ENCODE peak calls at places on chromosome 2, in four cellular contexts. One of them, this sample, is unnamed. For H3K36me3 and H3K9me3, the result is how much of the 10 kb centered on the place peaks cover.

GRCh38 chr2:71157124-71157802 is 26.8 kb downstream of the MPHOSPH10 start:
- DNase-seq in Peyer's patch: peak
- DNase-seq in body of pancreas: peak
- DNase-seq in CD8-positive, alpha-beta T cell: peak
- DNase-seq in this sample: peak

GRCh38 chr2:106065268-106065982 is 128.7 kb downstream of the UXS1 start:
- DNase-seq in Peyer's patch: no peak
- DNase-seq in body of pancreas: peak
- DNase-seq in CD8-positive, alpha-beta T cell: no peak
- DNase-seq in this sample: peak

GRCh38 chr2:158973111-158973510 is 4.7 kb downstream of the TANC1 start:
- DNase-seq in Peyer's patch: no peak
- DNase-seq in body of pancreas: no peak
- DNase-seq in CD8-positive, alpha-beta T cell: no peak
- DNase-seq in this sample: no peak

GRCh38 chr2:128236491-128237035 is 82.1 kb downstream of the HS6ST1 start:
- DNase-seq in Peyer's patch: no peak
- DNase-seq in body of pancreas: no peak
- DNase-seq in CD8-positive, alpha-beta T cell: no peak
- DNase-seq in this sample: no peak

GRCh38 chr2:239244625-239245024 is 156.2 kb downstream of the HDAC4 start:
- DNase-seq in Peyer's patch: no peak
- DNase-seq in body of pancreas: no peak
- DNase-seq in CD8-positive, alpha-beta T cell: no peak
- DNase-seq in this sample: no peak

GRCh38 chr2:157459486-157459885 is 15.6 kb upstream of the CYTIP start:
- DNase-seq in Peyer's patch: no peak
- DNase-seq in body of pancreas: no peak
- DNase-seq in CD8-positive, alpha-beta T cell: no peak
- DNase-seq in this sample: no peak

GRCh38 chr2:222835823-222836151 is 25.0 kb upstream of the ACSL3 start:
- DNase-seq in Peyer's patch: no peak
- DNase-seq in body of pancreas: no peak
- DNase-seq in CD8-positive, alpha-beta T cell: no peak
- DNase-seq in this sample: no peak

GRCh38 chr2:101949304-101949703 is 42.5 kb upstream of the IL1R2 start:
- DNase-seq in Peyer's patch: no peak
- DNase-seq in body of pancreas: no peak
- DNase-seq in CD8-positive, alpha-beta T cell: no peak
- DNase-seq in this sample: no peak

DNA sequence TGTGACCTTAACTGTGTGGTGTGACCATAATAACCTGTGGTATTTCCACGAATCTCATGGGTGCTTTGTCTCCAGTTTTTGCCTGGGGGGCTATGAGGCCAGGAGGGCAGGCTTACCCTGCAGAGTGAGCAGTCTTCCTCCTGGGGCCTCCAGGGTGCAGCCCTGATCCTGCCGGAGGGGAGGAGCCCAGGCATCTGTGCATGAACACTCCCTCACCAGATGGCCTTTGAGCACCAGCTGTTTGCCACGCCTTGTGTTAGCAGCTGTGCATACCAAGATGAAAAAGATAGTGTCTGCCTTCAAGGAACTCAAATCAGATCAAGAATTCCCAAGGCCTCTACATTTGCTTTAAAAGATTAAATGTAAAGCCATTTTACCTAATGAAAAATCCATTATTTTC is 75.0 kb upstream of the RBM44 start:
- DNase-seq in Peyer's patch: peak
- DNase-seq in body of pancreas: no peak
- DNase-seq in CD8-positive, alpha-beta T cell: no peak
- DNase-seq in this sample: no peak
- TF ChIP-seq CTCF in Peyer's patch: peak
- TF ChIP-seq CTCF in body of pancreas: no peak
- TF ChIP-seq CTCF in CD8-positive, alpha-beta T cell: no peak
- TF ChIP-seq CTCF in this sample: no peak

GRCh38 chr2:203733683-203734082 is 27.2 kb downstream of the CD28 start:
- DNase-seq in Peyer's patch: no peak
- DNase-seq in body of pancreas: no peak
- DNase-seq in CD8-positive, alpha-beta T cell: no peak
- DNase-seq in this sample: no peak
- H3K36me3 ChIP-seq in Peyer's patch: under half
- H3K36me3 ChIP-seq in body of pancreas: under half
- H3K36me3 ChIP-seq in CD8-positive, alpha-beta T cell: under half
- H3K36me3 ChIP-seq in this sample: under half

GRCh38 chr2:38202713-38203454 is 126.9 kb upstream of the CYP1B1 start:
- DNase-seq in Peyer's patch: no peak
- DNase-seq in body of pancreas: no peak
- DNase-seq in CD8-positive, alpha-beta T cell: no peak
- DNase-seq in this sample: no peak
- H3K9me3 ChIP-seq in Peyer's patch: under half
- H3K9me3 ChIP-seq in body of pancreas: under half
- H3K9me3 ChIP-seq in CD8-positive, alpha-beta T cell: under half
- H3K9me3 ChIP-seq in this sample: under half

GRCh38 chr2:173075781-173076556 is at the start of gene MAP3K20:
- DNase-seq in Peyer's patch: peak
- DNase-seq in body of pancreas: peak
- DNase-seq in CD8-positive, alpha-beta T cell: peak
- DNase-seq in this sample: peak
- TF ChIP-seq CTCF in Peyer's patch: peak
- TF ChIP-seq CTCF in body of pancreas: peak
- TF ChIP-seq CTCF in CD8-positive, alpha-beta T cell: no peak
- TF ChIP-seq CTCF in this sample: peak

GRCh38 chr2:10796703-10797102 is 15.9 kb downstream of the PDIA6 start:
- DNase-seq in Peyer's patch: no peak
- DNase-seq in body of pancreas: no peak
- DNase-seq in CD8-positive, alpha-beta T cell: no peak
- DNase-seq in this sample: no peak
- H3K36me3 ChIP-seq in Peyer's patch: under half
- H3K36me3 ChIP-seq in body of pancreas: under half
- H3K36me3 ChIP-seq in CD8-positive, alpha-beta T cell: under half
- H3K36me3 ChIP-seq in this sample: under half

GRCh38 chr2:150142561-150142960 is 344.9 kb downstream of the RND3 start:
- DNase-seq in Peyer's patch: no peak
- DNase-seq in body of pancreas: no peak
- DNase-seq in CD8-positive, alpha-beta T cell: no peak
- DNase-seq in this sample: no peak
- H3K9me3 ChIP-seq in Peyer's patch: under half
- H3K9me3 ChIP-seq in body of pancreas: under half
- H3K9me3 ChIP-seq in CD8-positive, alpha-beta T cell: under half
- H3K9me3 ChIP-seq in this sample: under half

DNA sequence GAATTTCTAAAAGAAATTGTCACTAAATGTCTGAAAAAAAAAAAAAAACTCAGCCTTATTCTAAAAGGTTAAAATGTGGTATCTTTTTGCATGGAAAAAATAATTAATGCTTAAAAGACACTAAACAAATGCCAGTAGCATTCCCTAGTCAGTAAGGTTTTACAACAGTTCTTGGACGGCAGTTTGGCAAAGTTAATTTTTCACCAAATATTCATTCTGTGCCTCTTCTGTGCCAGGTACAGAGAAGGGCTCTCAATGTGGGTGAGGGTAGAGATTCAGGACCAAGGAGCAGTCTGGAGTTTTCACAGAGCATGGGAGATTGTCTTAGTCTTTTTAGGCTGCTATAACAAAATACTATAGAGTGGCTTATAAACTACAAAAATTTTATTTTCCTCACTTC is 6.0 kb upstream of the CCDC93 start:
- DNase-seq in Peyer's patch: no peak
- DNase-seq in body of pancreas: no peak
- DNase-seq in CD8-positive, alpha-beta T cell: no peak
- DNase-seq in this sample: no peak
- TF ChIP-seq CTCF in Peyer's patch: no peak
- TF ChIP-seq CTCF in body of pancreas: no peak
- TF ChIP-seq CTCF in CD8-positive, alpha-beta T cell: no peak
- TF ChIP-seq CTCF in this sample: no peak

DNA sequence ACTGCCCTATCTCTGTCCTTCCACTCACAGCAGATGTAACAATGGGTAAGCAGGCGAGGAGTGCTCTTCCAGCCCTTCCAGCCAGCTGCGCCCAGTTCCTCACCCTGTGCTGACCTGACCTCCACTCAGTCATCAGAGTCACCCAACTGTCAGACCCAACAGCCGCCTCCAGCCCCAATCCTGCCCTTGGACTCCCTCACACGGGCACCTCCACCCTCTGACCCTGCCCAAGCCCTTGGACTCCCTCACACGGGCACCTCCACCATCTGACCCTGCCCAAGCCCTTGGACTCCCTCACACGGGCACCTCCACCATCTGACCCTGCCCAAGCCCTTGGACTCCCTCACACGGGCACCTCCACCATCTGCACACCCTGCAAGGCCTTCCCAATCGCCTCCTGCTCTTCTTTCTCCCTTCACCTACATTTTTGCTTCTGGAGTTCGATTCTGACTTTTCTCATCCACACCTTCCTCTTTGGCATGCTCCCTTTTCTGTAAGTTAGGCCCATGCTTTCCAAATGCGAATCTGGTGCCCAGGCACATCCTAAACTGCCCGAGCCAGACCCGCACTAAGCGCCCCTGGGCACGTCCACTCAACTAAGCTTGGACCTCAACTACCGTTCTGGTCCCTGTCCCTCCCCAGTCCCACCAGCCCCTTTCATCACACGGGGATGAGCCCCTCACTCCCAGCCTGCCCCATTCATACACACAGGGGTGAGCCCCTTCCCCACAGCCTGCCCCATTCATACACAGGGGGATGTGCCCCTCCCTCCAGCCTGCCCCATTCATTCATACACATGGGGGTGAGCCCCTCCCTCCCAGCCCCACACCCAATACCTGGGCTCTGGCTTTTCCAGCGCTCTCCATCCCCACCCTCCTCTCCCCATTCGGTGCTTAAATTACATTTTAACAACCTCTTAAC is 15.8 kb downstream of the EIPR1 start:
- DNase-seq in Peyer's patch: no peak
- DNase-seq in body of pancreas: no peak
- DNase-seq in CD8-positive, alpha-beta T cell: no peak
- DNase-seq in this sample: no peak
- H3K36me3 ChIP-seq in Peyer's patch: under half
- H3K36me3 ChIP-seq in body of pancreas: under half
- H3K36me3 ChIP-seq in CD8-positive, alpha-beta T cell: under half
- H3K36me3 ChIP-seq in this sample: under half

DNA sequence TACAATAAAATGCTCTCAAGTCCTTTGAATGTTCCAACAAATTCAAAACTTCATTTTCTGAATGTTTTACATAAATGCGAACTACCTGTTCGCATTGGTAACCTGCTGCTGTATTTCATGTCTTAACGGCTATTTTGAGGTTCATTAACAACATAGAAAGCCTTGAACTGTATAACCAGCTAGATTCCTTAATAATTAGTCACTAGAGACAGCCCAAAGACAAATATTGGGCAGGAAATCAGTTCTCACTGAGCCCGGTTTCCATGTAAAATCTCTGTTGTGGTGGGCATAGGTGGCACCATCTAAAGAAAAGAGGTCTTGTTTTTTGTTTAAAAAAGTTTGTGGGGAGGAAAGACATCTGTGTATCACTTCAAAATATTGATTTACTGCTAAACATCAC is 29.2 kb downstream of the PDIA6 start:
- DNase-seq in Peyer's patch: no peak
- DNase-seq in body of pancreas: no peak
- DNase-seq in CD8-positive, alpha-beta T cell: no peak
- DNase-seq in this sample: no peak
- H3K9me3 ChIP-seq in Peyer's patch: under half
- H3K9me3 ChIP-seq in body of pancreas: under half
- H3K9me3 ChIP-seq in CD8-positive, alpha-beta T cell: under half
- H3K9me3 ChIP-seq in this sample: under half